ENCODE peak calls at places on chromosomes 13 and 19, in four cellular contexts. Z is sigmoid colon, X is A549, B is esophagus muscularis mucosa. N is an unnamed sample.

GRCh38 chr19:2047449-2048103 is 3.5 kb downstream of the MKNK2 start:
- DNase-seq in B (no peak), X (peak), Z (peak), N (peak)

GRCh38 chr13:45456196-45456972 is 8.4 kb upstream of the COG3 start:
- DNase-seq in X (no peak), B (no peak), Z (no peak), N (no peak)

GRCh38 chr19:49188626-49189200 is 31.1 kb downstream of the TRPM4 start:
- DNase-seq in B (no peak), X (no peak), Z (no peak), N (no peak)

GRCh38 chr13:80666782-80667537 is 326.0 kb upstream of the SPRY2 start:
- DNase-seq in X (no peak), B (no peak), Z (no peak), N (no peak)

GRCh38 chr19:28426902-28427232 is 786.1 kb downstream of the UQCRFS1 start:
- DNase-seq in Z (no peak), B (no peak), X (no peak), N (no peak)

GRCh38 chr13:37026778-37027177 is 26.2 kb downstream of the EXOSC8 start:
- DNase-seq in B (no peak), Z (no peak), X (no peak), N (no peak)

GRCh38 chr13:34152409-34152808 is 334.5 kb downstream of the RFC3 start:
- DNase-seq in X (no peak), Z (no peak), B (no peak), N (no peak)

GRCh38 chr13:49877629-49878218 is 58.4 kb downstream of the SPRYD7 start:
- DNase-seq in B (no peak), Z (no peak), X (peak), N (no peak)

GRCh38 chr19:17075860-17076538 is 422 bp downstream of the MYO9B start:
- DNase-seq in X (no peak), Z (peak), B (no peak), N (peak)

GRCh38 chr13:91058066-91058465 is 289.4 kb upstream of the MIR17HG start:
- DNase-seq in X (peak), B (no peak), Z (no peak), N (no peak)

GRCh38 chr13:52852444-52852843 is 4.0 kb upstream of the PCDH8 start:
- DNase-seq in B (no peak), Z (no peak), X (no peak), N (no peak)

GRCh38 chr19:6219147-6219525 is 60.6 kb downstream of the MLLT1 start:
- DNase-seq in Z (no peak), B (no peak), X (no peak), N (no peak)

GRCh38 chr13:44810067-44810840 is 179.0 kb downstream of the NUFIP1 start:
- DNase-seq in B (no peak), Z (no peak), X (peak), N (peak)

GRCh38 chr13:104750377-104750776 is 1684.2 kb upstream of the SLC10A2 start:
- DNase-seq in B (no peak), Z (no peak), X (no peak), N (no peak)

GRCh38 chr13:110915057-110915873 is at the start of gene ANKRD10:
- DNase-seq in Z (peak), X (peak), B (peak), N (peak)

GRCh38 chr19:28553005-28553404 is 659.9 kb downstream of the UQCRFS1 start:
- DNase-seq in X (no peak), Z (no peak), B (peak), N (no peak)

GRCh38 chr13:36815069-36815468 is 4.0 kb upstream of the RFXAP start:
- DNase-seq in Z (no peak), B (no peak), X (peak), N (no peak)

GRCh38 chr13:31970237-31970930 is 61.2 kb upstream of the FRY start:
- DNase-seq in Z (no peak), X (no peak), B (no peak), N (no peak)

GRCh38 chr19:6875218-6875617 is 12.2 kb upstream of the ADGRE1 start:
- DNase-seq in X (no peak), B (no peak), Z (no peak), N (no peak)

GRCh38 chr19:1860133-1860775 is 3.1 kb downstream of the KLF16 start:
- DNase-seq in Z (peak), B (no peak), X (peak), N (no peak)

GRCh38 chr13:102399791-102400618 is 1.8 kb downstream of the FGF14 start:
- DNase-seq in B (no peak), Z (peak), X (no peak), N (no peak)

GRCh38 chr19:39514840-39515550 is at the start of gene SELENOV:
- DNase-seq in B (no peak), X (no peak), Z (no peak), N (no peak)

GRCh38 chr13:36382030-36382429 is 35.8 kb upstream of the SPART start:
- DNase-seq in Z (no peak), B (no peak), X (no peak), N (no peak)

GRCh38 chr19:4034048-4035017 is 26.8 kb downstream of the PIAS4 start:
- DNase-seq in X (no peak), B (no peak), Z (no peak), N (no peak)

GRCh38 chr19:14496849-14497346 is 971 bp upstream of the GIPC1 start:
- DNase-seq in X (no peak), Z (no peak), B (no peak), N (no peak)

GRCh38 chr13:88800505-88800904 is 1129.3 kb downstream of the SLITRK5 start:
- DNase-seq in X (no peak), B (no peak), Z (no peak), N (no peak)

GRCh38 chr13:101065314-101065713 is 351.0 kb downstream of the NALCN start:
- DNase-seq in Z (no peak), B (peak), X (no peak), N (no peak)

GRCh38 chr19:8500158-8500557 is 2.3 kb downstream of the PRAM1 start:
- DNase-seq in B (no peak), X (no peak), Z (no peak), N (no peak)

DNA sequence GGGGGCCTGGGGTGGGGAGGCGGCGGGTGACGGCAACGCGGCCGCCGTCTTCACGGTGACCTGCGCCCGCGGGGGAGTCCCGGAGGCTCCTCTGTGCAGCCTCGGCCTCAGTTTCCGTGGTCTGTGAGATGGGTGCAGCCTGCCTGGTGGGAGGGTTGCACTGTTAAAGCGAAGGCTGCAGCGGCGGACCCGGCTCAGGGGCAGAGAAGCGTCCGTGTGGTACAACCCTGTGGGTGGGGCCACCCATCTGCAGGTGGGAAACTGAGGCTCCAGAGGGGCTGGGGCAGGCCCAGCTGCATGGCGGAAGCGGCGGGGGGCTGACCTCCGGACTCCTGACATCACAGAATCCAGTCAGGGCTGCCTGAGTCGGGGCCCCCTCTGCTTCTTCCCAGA is 473 bp downstream of the FGF22 start:
- DNase-seq in X (no peak), B (no peak), Z (no peak), N (no peak)
- H3K4me3 ChIP-seq in X (peak), B (peak), Z (no peak), N (peak)

DNA sequence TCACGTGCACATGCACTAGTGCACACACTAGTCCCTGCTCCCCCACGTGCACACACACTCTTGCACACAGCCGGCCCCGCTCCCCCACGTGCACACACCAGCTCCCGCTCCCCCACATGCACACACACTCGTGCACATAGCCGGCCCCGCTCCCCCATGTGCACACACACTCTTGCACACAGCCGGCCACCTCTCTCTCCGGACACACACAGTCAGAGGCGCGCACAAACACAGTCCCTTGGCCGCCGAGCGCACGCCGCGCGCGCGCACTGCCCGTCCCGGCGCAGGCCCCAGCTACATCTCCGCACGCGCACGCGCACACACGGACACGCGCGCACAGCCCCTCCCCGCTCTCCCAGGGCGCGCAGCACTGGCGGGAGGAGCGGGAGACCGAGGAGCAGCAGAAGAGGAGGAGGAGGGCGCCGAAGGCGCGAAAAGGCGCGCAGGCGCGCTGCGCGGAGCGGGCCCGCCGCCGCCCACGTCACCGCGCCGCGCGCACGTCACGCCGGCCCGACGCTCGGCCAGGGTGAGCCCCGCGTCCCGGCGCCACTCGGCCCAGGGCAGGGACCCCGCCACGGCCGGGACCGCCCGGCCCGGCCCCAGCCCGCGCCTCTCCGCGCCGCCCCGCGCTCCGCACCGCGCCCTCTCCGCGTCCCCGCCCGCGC is at the start of gene TFDP1:
- DNase-seq in B (peak), Z (peak), X (peak), N (no peak)
- TF ChIP-seq POLR2A in B (no peak), Z (no peak), X (peak), N (no peak)

GRCh38 chr13:73057284-73058025 is 1.4 kb upstream of the KLF5 start:
- DNase-seq in B (no peak), X (no peak), Z (no peak), N (no peak)
- H3K4me3 ChIP-seq in B (no peak), X (peak), Z (no peak), N (peak)

DNA sequence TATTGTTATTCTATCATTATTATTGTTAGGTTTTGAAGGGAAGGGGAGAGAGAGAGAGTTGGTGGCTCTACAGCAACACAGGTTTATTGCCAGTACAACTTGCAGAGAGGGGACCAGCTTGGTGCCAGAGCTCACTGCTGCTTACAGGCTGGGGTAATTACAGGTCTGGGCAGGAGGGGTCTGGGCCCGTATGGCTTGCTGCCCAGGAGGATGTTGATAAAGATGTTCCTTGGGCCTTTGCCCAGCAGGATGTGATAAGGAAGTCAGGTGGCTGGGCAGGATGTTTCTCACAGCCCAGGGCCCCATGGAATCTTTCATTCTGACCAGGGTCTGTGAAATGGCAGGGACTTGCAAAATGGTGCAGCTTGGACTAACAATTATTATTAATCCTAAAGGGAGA is 64.2 kb upstream of the ZNF599 start:
- DNase-seq in Z (no peak), X (no peak), B (no peak), N (no peak)
- TF ChIP-seq POLR2A in Z (no peak), X (no peak), B (no peak), N (no peak)

DNA sequence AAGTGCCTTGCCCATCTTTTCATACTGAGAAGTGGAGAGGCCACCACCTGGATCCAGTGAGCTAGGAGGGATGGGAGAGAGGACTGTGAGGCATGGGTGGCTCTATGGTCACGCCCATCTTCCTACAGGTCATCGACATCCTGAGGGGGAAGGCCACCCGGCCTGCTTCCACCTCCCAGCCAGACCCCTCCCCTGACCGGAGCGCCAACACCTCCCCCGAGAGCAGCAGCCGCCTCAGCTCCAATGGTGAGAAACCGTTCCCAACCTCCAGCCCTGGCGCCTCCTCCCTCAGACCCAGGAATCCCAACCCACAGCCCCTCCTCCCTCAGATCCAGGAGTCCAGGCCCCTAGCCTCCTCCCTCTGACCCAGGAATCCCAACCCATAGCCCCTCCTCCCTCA is 10.1 kb downstream of the BCL3 start:
- DNase-seq in B (no peak), X (peak), Z (peak), N (no peak)
- H3K4me3 ChIP-seq in B (peak), X (no peak), Z (no peak), N (peak)

GRCh38 chr13:75637101-75637774 is 1.1 kb downstream of the LMO7 start:
- DNase-seq in B (no peak), X (no peak), Z (no peak), N (no peak)

GRCh38 chr13:75633285-75633684 is 2.8 kb upstream of the LMO7 start:
- DNase-seq in X (no peak), B (no peak), Z (no peak), N (no peak)

GRCh38 chr13:75636339-75637095 is 387 bp downstream of the LMO7 start:
- DNase-seq in Z (no peak), X (no peak), B (no peak), N (no peak)

GRCh38 chr13:75635101-75635620 is 969 bp upstream of the LMO7 start:
- DNase-seq in Z (no peak), B (no peak), X (no peak), N (no peak)

DNA sequence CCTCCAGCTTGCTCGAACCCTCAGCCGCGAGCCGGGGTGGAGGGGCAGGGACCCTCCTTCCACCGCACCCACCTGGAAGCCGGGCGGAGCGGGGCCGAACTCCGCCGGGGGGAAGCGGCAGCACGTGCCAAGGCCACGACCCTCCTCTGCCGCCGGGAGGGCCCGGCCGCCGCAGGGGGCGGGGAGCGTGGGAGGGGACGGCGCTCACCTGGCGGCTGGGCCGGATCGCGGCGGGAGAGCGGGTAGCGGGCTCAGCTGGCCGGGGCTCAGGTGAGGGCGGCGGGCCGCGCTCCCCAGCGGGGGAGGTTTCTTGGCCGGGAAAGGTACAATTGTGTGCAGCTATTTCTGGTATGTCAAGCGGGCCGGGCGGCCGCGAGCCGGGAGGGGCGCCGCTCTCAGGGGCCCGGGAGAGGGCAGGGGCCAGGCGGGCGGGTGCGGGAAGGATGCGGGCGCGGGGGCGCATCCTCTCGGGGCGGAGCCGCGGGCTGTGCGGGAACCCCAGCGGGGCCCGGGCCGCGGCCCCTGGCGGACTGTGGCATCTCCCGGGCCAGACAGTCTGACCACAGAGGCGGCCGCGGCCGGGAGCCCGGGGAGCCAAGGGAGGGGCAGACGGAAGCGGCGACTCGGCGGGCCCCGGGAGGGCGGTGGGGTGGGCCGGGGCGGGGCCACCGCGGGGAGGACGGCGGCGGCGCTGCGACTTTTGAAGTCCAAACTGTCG is at the start of gene LMO7:
- DNase-seq in B (no peak), Z (peak), X (peak), N (no peak)
- TF ChIP-seq POLR2A in B (no peak), Z (no peak), X (no peak), N (no peak)

GRCh38 chr13:98390086-98390697 is 186.7 kb downstream of the STK24 start:
- DNase-seq in B (no peak), X (no peak), Z (no peak), N (no peak)
- H3K4me3 ChIP-seq in B (no peak), X (no peak), Z (no peak), N (no peak)

DNA sequence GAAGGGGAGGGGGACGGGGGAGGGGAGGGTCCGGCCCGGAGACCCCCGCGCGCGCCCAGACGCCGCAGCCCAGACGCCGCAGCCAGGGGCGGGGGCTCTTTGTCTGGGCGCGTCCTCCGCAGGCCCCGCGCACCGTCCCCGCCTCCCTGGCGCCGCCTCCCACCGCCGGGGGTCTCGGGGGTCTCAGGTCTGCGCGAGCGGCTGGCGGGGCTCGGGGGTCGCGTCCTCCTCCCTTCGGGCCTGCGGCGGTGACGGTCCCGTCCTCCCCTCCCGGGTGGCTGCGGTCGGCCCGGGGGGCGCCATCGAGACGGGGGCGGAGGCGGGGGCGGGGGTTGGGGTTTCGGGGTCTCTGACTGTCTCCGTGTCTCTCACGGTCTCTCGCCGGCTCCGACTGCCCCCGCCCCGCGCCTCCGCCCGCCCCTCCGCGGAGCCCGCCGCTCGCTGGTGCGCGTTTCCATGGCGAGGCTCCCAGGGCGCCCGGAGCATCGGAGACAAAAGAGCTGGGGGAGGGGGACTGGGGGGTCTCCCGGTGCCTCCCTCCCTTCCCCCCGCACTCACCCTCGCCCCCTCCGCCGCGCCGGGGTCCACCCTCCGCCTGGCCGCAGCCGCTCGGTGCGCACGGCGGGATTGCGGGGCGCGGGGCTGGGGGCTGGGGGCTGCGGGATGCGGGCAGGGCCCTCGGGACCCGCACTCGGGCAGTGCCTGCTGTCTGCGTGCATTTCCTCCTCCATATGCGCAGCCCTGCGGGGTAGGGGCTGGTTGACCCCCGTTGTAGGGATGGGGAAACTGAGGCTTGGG is 420 bp upstream of the PLPPR3 start:
- DNase-seq in B (no peak), Z (no peak), X (no peak), N (no peak)
- TF ChIP-seq POLR2A in B (no peak), Z (no peak), X (no peak), N (no peak)

DNA sequence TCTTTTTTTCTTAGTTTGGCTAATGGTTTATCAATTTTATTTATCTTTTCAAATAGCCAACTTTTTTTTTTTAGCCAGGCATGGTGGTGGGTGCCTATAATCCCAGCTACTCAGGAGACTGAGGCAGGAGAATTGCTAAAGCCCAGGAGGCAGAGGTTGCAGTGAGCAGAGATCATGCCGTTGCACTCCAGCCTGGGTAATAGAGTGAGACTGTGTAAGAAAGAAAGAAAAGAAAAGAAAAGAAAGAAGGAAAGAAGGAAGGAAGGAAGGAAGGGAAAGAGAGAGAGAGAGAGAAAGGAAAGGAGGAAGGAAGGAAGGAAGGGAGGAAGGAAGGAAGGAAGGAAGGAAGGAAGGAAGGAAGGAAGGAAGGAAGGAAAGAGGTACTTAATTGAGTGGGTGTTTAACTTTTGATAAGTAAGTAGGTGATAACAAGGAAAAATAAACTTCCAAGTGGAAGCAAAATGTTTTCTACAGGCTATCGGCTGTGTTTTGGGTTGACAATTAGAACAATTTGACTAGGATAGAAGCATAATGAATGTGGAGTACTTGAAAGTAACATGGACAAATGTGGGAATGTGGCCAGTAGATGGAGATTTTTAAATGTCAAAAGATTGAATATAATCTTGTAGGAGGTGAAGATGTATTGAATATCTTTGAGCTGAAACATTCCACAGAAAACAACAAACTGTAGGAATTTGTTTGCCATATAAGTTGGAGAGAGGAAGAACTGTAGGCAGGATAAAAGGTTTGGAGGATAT is 62.8 kb upstream of the MYO16 start:
- DNase-seq in X (no peak), Z (no peak), B (no peak), N (no peak)
- H3K4me3 ChIP-seq in X (no peak), Z (no peak), B (no peak), N (no peak)